ENCODE peak calls at places on chromosomes 11 and 22, in six cellular contexts. J is neuronal stem cell, G is H1, V is mesenchymal stem cell, T is IMR-90, U is trophoblast cell. A is an unnamed sample. For H3K36me3, the result is how much of the 10 kb centered on the place peaks cover.

GRCh38 chr11:120660024-120660565 is 148.5 kb downstream of the GRIK4 start:
- DNase-seq in J (no peak), G (no peak), V (peak), T (peak), U (no peak), A (peak)

GRCh38 chr11:75558939-75559843 is 2.9 kb upstream of the SERPINH1 start:
- DNase-seq in J (no peak), G (no peak), V (peak), T (peak), U (no peak), A (peak)

GRCh38 chr11:67262731-67263675 is 3.3 kb upstream of the GRK2 start:
- DNase-seq in J (no peak), G (no peak), V (peak), T (peak), U (peak), A (peak)

GRCh38 chr11:113147249-113147648 is 167.1 kb upstream of the TTC12 start:
- DNase-seq in J (peak), G (peak), V (no peak), T (no peak), U (no peak), A (peak)

GRCh38 chr22:26259510-26259909 is 90.2 kb downstream of the SEZ6L start:
- DNase-seq in J (peak), G (peak), V (no peak), T (peak), U (peak), A (peak)

GRCh38 chr11:114738954-114739353 is 60.6 kb downstream of the NXPE2 start:
- DNase-seq in J (peak), G (peak), V (peak), T (peak), U (peak), A (peak)

GRCh38 chr22:27090595-27090994 is 433.2 kb downstream of the MIAT start:
- DNase-seq in J (no peak), G (no peak), V (no peak), T (no peak), U (no peak), A (no peak)

GRCh38 chr11:45253640-45254039 is 32.5 kb downstream of the SYT13 start:
- DNase-seq in J (no peak), G (no peak), V (no peak), T (no peak), U (no peak), A (no peak)

GRCh38 chr11:7348432-7349298 is 97.0 kb downstream of the SYT9 start:
- DNase-seq in J (no peak), G (no peak), V (peak), T (no peak), U (peak), A (peak)

GRCh38 chr11:74018331-74019005 is 9.6 kb upstream of the UCP3 start:
- DNase-seq in J (no peak), G (no peak), V (peak), T (peak), U (no peak), A (no peak)

GRCh38 chr11:134639586-134640330 is 227.7 kb upstream of the B3GAT1 start:
- DNase-seq in J (no peak), G (no peak), V (no peak), T (no peak), U (no peak), A (no peak)

GRCh38 chr11:17673951-17674350 is 45.4 kb upstream of the MYOD1 start:
- DNase-seq in J (no peak), G (no peak), V (no peak), T (no peak), U (peak), A (no peak)

GRCh38 chr11:120893431-120894206 is 130.3 kb upstream of the TBCEL start:
- DNase-seq in J (no peak), G (no peak), V (no peak), T (no peak), U (no peak), A (no peak)

GRCh38 chr11:10429526-10429925 is 25.5 kb upstream of the AMPD3 start:
- DNase-seq in J (no peak), G (no peak), V (no peak), T (no peak), U (no peak), A (peak)

GRCh38 chr22:42887523-42888507 is 30.7 kb upstream of the ARFGAP3 start:
- DNase-seq in J (no peak), G (no peak), V (no peak), T (no peak), U (no peak), A (no peak)

GRCh38 chr11:102437026-102437425 is 15.5 kb downstream of the TMEM123 start:
- DNase-seq in J (no peak), G (no peak), V (no peak), T (peak), U (no peak), A (no peak)
- H3K36me3 ChIP-seq in J (under half), G (under half), V (under half), T (under half), U (under half), A (under half)

GRCh38 chr11:82989628-82990404 is 81.9 kb downstream of the RAB30 start:
- DNase-seq in J (peak), G (no peak), V (no peak), T (no peak), U (no peak), A (no peak)
- H2AK5ac ChIP-seq in J (no peak), G (no peak), V (no peak), T (no peak), U (no peak), A (no peak)

GRCh38 chr22:23494593-23495266 is 85.4 kb downstream of the IGLL1 start:
- DNase-seq in J (no peak), G (no peak), V (no peak), T (no peak), U (no peak), A (no peak)
- H3K36me3 ChIP-seq in J (under half), G (under half), V (under half), T (under half), U (under half), A (under half)

DNA sequence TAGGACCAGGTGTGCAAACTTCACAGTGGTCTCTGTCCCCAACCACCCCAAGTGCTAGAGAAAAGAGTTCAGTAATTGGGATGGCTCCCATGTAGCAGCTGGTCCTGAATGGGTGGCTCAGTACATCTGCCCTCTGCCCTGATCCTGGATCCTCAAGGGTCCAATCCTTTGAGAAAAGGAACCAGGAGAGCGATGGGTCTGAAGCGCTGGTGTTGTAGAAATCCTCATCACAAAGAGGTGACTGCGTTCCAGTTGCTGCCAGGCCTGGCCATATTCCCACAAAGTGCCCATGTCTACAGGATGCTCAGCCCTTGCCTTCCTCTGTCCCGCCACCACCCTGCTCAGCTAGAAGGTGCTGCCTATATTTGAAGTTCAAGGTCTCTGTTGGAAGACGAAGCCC is 6.2 kb upstream of the C22orf39 start:
- DNase-seq in J (no peak), G (no peak), V (no peak), T (no peak), U (no peak), A (no peak)
- H2AK5ac ChIP-seq in J (no peak), G (no peak), V (no peak), T (no peak), U (no peak), A (no peak)

DNA sequence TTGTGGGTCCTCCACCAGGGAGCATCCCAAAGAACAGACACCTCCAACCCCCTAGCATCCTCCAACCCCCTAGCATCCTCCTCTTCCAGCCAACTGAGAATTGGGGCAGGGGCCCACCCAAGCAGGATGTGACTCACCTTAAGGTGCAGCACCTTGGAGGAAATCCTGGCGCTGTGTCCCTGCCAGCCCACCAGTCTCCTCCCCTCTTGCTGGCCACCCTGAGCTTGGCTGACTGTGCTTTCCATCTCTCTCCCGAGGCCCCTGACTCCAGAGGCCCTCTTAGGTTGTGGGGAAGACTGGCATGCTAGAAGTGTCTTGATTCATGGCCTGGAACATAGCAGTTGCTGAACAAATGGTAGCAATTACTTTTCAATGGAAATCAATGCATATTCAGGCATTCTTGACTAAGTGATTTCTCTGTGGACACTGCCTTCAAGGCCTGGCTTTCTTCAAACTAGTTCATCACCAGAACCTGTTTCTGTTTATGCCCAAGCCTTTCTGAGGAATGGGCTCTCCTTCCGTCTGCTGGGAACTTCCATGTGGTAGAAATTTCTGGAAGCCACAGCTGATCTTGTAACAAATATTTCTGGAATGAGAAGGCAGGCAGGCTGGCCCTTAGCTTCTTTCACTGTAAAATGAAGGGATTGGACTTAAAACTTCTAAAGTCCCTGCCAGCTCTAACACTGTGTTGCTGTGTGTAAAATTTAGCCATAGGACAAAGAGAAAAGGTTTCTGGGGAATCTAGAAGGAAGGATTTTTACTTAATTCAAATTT is 60.5 kb downstream of the CEP164 start:
- DNase-seq in J (no peak), G (no peak), V (peak), T (peak), U (peak), A (no peak)
- H3K36me3 ChIP-seq in J (half or more), G (under half), V (half or more), T (half or more), U (under half), A (under half)

GRCh38 chr11:88306785-88307184 is 30.8 kb downstream of the CTSC start:
- DNase-seq in J (no peak), G (no peak), V (no peak), T (no peak), U (no peak), A (no peak)
- H2AK5ac ChIP-seq in J (no peak), G (peak), V (no peak), T (no peak), U (no peak), A (no peak)

GRCh38 chr22:36360011-36360410 is 27.8 kb downstream of the MYH9 start:
- DNase-seq in J (no peak), G (no peak), V (no peak), T (no peak), U (no peak), A (peak)

GRCh38 chr22:36362077-36362476 is 25.7 kb downstream of the MYH9 start:
- DNase-seq in J (no peak), G (no peak), V (no peak), T (no peak), U (no peak), A (no peak)

GRCh38 chr22:36359172-36359973 is 28.4 kb downstream of the MYH9 start:
- DNase-seq in J (no peak), G (no peak), V (no peak), T (no peak), U (no peak), A (no peak)

GRCh38 chr22:36362819-36363377 is 24.9 kb downstream of the MYH9 start:
- DNase-seq in J (no peak), G (no peak), V (peak), T (no peak), U (no peak), A (no peak)

GRCh38 chr22:36360871-36361383 is 26.8 kb downstream of the MYH9 start:
- DNase-seq in J (no peak), G (no peak), V (peak), T (peak), U (no peak), A (peak)
- H3K36me3 ChIP-seq in J (under half), G (under half), V (under half), T (under half), U (under half), A (under half)